ENCODE peak calls at places on chromosomes 5 and 9, in eight cellular contexts. A is psoas muscle, E is Peyer's patch, I is AG04450, J is brain microvascular endothelial cell, M is neuronal stem cell, Y is WERI-Rb-1, N is breast epithelium. F is an unnamed sample. For H3K27me3, the result is how much of the 10 kb centered on the place peaks cover.

GRCh38 chr5:139764250-139764791 is 31.3 kb upstream of the PSD2 start:
- DNase-seq in A (no peak), E (peak), I (no peak), J (no peak), M (no peak), Y (no peak), N (no peak), F (peak)

GRCh38 chr5:20678814-20679298 is 690.9 kb upstream of the CDH18 start:
- DNase-seq in A (no peak), E (no peak), I (peak), J (peak), M (no peak), Y (no peak), N (no peak), F (no peak)

GRCh38 chr5:38726279-38726678 is 119.5 kb upstream of the OSMR start:
- DNase-seq in A (no peak), E (no peak), I (no peak), J (no peak), M (no peak), Y (no peak), N (no peak), F (no peak)

GRCh38 chr9:125125523-125125922 is 17.8 kb downstream of the SCAI start:
- DNase-seq in A (no peak), E (no peak), I (no peak), J (no peak), M (no peak), Y (no peak), N (no peak), F (no peak)

GRCh38 chr9:92734931-92735906 is 29.4 kb downstream of the BICD2 start:
- DNase-seq in A (no peak), E (peak), I (no peak), J (no peak), M (no peak), Y (no peak), N (no peak), F (peak)

GRCh38 chr9:84139296-84140100 is 158.9 kb downstream of the RMI1 start:
- DNase-seq in A (no peak), E (peak), I (no peak), J (no peak), M (no peak), Y (no peak), N (peak), F (no peak)

GRCh38 chr5:54703091-54703490 is 185.5 kb downstream of the SNX18 start:
- DNase-seq in A (peak), E (no peak), I (peak), J (peak), M (peak), Y (no peak), N (peak), F (no peak)

GRCh38 chr5:87069974-87070608 is 197.6 kb upstream of the RASA1 start:
- DNase-seq in A (no peak), E (peak), I (peak), J (peak), M (no peak), Y (peak), N (peak), F (peak)

GRCh38 chr5:154985126-154985525 is 28.4 kb upstream of the KIF4B start:
- DNase-seq in A (no peak), E (no peak), I (no peak), J (no peak), M (no peak), Y (no peak), N (no peak), F (no peak)

GRCh38 chr5:43603535-43604363 is 769 bp downstream of the NNT start:
- DNase-seq in A (peak), E (peak), I (no peak), J (peak), M (no peak), Y (peak), N (peak), F (peak)
- H3K27me3 ChIP-seq in A (under half), E (under half), I (under half), J (under half), M (under half), Y (under half), N (under half), F (under half)

GRCh38 chr9:114431003-114431402 is 43.2 kb upstream of the AKNA start:
- DNase-seq in A (no peak), E (peak), I (no peak), J (no peak), M (no peak), Y (no peak), N (no peak), F (no peak)

GRCh38 chr9:114430443-114430842 is 42.7 kb upstream of the AKNA start:
- DNase-seq in A (no peak), E (peak), I (no peak), J (no peak), M (no peak), Y (no peak), N (no peak), F (peak)

GRCh38 chr9:114428466-114428865 is 40.7 kb upstream of the AKNA start:
- DNase-seq in A (no peak), E (peak), I (no peak), J (no peak), M (no peak), Y (no peak), N (no peak), F (no peak)

GRCh38 chr9:114427644-114428043 is 39.9 kb upstream of the AKNA start:
- DNase-seq in A (no peak), E (peak), I (no peak), J (no peak), M (no peak), Y (no peak), N (no peak), F (no peak)

DNA sequence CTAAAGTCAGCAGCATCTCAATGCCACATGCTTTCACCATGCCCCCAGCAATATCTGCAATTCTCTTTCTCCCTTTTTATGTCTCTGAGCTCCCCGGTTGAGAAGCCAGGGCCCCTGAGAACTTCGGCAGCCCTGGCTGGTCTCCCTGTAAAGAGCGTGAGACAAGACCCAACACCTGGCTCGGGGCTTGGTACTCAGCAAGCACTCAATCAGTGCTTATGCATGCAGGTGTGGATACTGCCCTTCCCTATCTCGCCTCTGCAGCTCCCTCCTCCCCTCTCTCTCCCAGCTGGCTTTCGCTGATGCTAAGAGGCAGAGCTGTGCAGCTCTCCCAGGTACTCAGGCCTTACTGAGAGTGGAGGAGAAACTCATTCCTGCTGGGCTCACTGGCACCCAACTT is 41.7 kb upstream of the AKNA start:
- DNase-seq in A (no peak), E (peak), I (no peak), J (no peak), M (no peak), Y (no peak), N (no peak), F (peak)
- H3K27ac ChIP-seq in A (no peak), E (no peak), I (no peak), J (no peak), M (no peak), Y (no peak), N (no peak), F (no peak)

GRCh38 chr9:14466429-14466818 is 152.5 kb upstream of the NFIB start:
- DNase-seq in A (no peak), E (no peak), I (no peak), J (no peak), M (no peak), Y (no peak), N (no peak), F (peak)
- H3K27me3 ChIP-seq in A (under half), E (under half), I (under half), J (under half), M (under half), Y (under half), N (under half), F (under half)

GRCh38 chr5:134245692-134246091 is 19.8 kb upstream of the PPP2CA start:
- DNase-seq in A (no peak), E (no peak), I (no peak), J (no peak), M (no peak), Y (no peak), N (no peak), F (no peak)
- H3K27ac ChIP-seq in A (peak), E (no peak), I (peak), J (peak), M (no peak), Y (no peak), N (peak), F (no peak)

GRCh38 chr5:77650686-77651085 is 12.2 kb upstream of the OTP start:
- DNase-seq in A (no peak), E (no peak), I (no peak), J (no peak), M (no peak), Y (no peak), N (no peak), F (no peak)
- H3K27me3 ChIP-seq in A (under half), E (under half), I (half or more), J (half or more), M (under half), Y (under half), N (under half), F (half or more)

GRCh38 chr9:111728143-111728542 is 66.6 kb downstream of the SHOC1 start:
- DNase-seq in A (no peak), E (no peak), I (no peak), J (no peak), M (no peak), Y (no peak), N (no peak), F (no peak)
- H3K27ac ChIP-seq in A (no peak), E (no peak), I (no peak), J (no peak), M (no peak), Y (no peak), N (no peak), F (no peak)

GRCh38 chr5:141351591-141351990 is 1.7 kb downstream of the PCDHGB1 start:
- DNase-seq in A (no peak), E (no peak), I (no peak), J (no peak), M (no peak), Y (no peak), N (no peak), F (no peak)

GRCh38 chr5:141345327-141345726 is 1.7 kb downstream of the PCDHGA3 start:
- DNase-seq in A (no peak), E (no peak), I (no peak), J (no peak), M (no peak), Y (no peak), N (no peak), F (no peak)

GRCh38 chr5:141354900-141355469 is at the start of gene PCDHGA4:
- DNase-seq in A (peak), E (no peak), I (no peak), J (no peak), M (no peak), Y (no peak), N (no peak), F (no peak)

GRCh38 chr5:141355641-141356040 is 820 bp downstream of the PCDHGA4 start:
- DNase-seq in A (no peak), E (no peak), I (no peak), J (no peak), M (no peak), Y (no peak), N (no peak), F (no peak)

DNA sequence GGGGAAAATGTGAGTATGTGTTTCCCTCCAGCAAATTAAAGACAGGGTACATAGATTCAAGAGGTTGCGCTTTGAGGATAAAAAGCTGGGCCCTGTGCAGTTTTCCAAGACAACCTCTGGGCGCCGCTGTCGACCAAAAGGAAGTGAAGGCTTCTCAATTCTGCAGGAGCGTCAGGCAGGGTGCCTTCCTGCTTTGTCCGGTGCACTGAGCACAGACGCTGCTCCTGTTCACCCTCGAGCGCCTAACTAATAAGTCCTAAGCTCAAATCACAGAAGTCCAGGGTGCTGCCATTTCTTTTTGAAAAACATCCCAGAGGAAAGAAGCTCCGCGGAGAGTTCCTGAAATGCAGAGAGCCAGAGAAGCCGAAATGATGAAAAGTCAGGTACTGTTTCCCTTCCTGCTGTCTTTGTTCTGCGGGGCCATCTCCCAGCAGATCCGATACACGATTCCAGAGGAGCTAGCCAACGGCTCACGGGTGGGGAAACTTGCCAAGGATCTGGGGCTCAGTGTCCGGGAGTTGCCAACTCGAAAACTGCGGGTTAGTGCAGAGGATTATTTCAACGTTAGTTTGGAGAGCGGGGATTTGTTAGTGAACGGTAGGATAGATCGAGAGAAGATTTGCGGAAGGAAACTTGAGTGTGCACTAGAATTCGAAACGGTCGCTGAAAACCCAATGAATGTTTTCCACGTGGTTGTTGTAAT is at the start of gene PCDHGB1:
- DNase-seq in A (no peak), E (no peak), I (no peak), J (peak), M (no peak), Y (peak), N (no peak), F (peak)
- H3K27me3 ChIP-seq in A (under half), E (under half), I (under half), J (under half), M (under half), Y (under half), N (under half), F (under half)

GRCh38 chr9:127979333-127980055 is 1.3 kb downstream of the EEIG1 start:
- DNase-seq in A (peak), E (peak), I (no peak), J (no peak), M (no peak), Y (no peak), N (no peak), F (peak)

GRCh38 chr9:127977877-127978647 is 2.7 kb downstream of the EEIG1 start:
- DNase-seq in A (peak), E (peak), I (peak), J (peak), M (no peak), Y (no peak), N (no peak), F (peak)

GRCh38 chr9:127980056-127980705 is 608 bp downstream of the EEIG1 start:
- DNase-seq in A (peak), E (peak), I (no peak), J (no peak), M (peak), Y (peak), N (no peak), F (peak)

GRCh38 chr9:127976943-127977871 is 3.6 kb downstream of the EEIG1 start:
- DNase-seq in A (peak), E (no peak), I (no peak), J (no peak), M (no peak), Y (no peak), N (no peak), F (peak)

GRCh38 chr9:127979015-127979332 is 1.8 kb downstream of the EEIG1 start:
- DNase-seq in A (no peak), E (no peak), I (no peak), J (no peak), M (no peak), Y (no peak), N (no peak), F (no peak)
- H3K27ac ChIP-seq in A (peak), E (peak), I (peak), J (no peak), M (peak), Y (no peak), N (peak), F (peak)

DNA sequence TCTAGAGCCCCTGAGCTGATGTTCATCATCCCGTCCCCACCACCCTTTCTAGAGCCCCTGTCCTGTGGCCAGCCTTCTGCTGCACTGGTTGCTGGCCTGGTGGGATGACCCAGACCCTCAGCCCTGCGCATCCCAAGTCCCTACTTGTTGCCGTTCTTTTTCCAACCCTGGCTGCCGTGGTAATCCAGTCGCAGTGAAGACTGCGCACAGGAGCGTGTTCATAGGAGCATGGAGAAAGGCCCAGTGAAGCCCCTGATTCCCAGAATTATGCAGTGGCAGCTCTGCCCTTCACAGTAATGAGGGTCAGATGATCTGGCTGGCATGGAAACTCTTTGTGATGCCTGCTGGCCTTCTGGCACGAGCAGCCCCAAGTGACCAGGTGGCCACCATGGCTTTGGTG is 183.3 kb downstream of the CACNA1B start:
- DNase-seq in A (no peak), E (no peak), I (no peak), J (no peak), M (no peak), Y (peak), N (no peak), F (peak)
- H3K27me3 ChIP-seq in A (under half), E (under half), I (under half), J (under half), M (under half), Y (under half), N (under half), F (under half)